ENCODE peak calls at places on chromosome 16, in five cellular contexts. C, M, Y, G and V are unnamed samples. For H3K27me3, the result is how much of the 10 kb centered on the place peaks cover.

GRCh38 chr16:79283578-79283977 is 317.0 kb downstream of the MAF start:
- DNase-seq in C (no peak), M (no peak), Y (no peak), G (no peak), V (no peak)

GRCh38 chr16:49189286-49189685 is 92.4 kb downstream of the CBLN1 start:
- DNase-seq in C (no peak), M (no peak), Y (no peak), G (no peak), V (no peak)

GRCh38 chr16:78919852-78920251 is 680.7 kb downstream of the MAF start:
- DNase-seq in C (no peak), M (no peak), Y (no peak), G (no peak), V (no peak)

GRCh38 chr16:59886021-59886420 is 1151.9 kb upstream of the GOT2 start:
- DNase-seq in C (peak), M (peak), Y (no peak), G (no peak), V (peak)

GRCh38 chr16:648071-648785 is 937 bp upstream of the WDR90 start:
- DNase-seq in C (peak), M (no peak), Y (no peak), G (no peak), V (peak)

GRCh38 chr16:70253291-70254094 is 1.8 kb upstream of the EXOSC6 start:
- DNase-seq in C (peak), M (peak), Y (peak), G (peak), V (peak)

GRCh38 chr16:10282367-10282766 is 100.1 kb upstream of the GRIN2A start:
- DNase-seq in C (no peak), M (no peak), Y (peak), G (no peak), V (no peak)

GRCh38 chr16:11602321-11602720 is 15.6 kb upstream of the LITAF start:
- DNase-seq in C (no peak), M (no peak), Y (no peak), G (no peak), V (no peak)

GRCh38 chr16:11800385-11800718 is 3.3 kb upstream of the ZC3H7A start:
- DNase-seq in C (no peak), M (no peak), Y (no peak), G (no peak), V (no peak)

GRCh38 chr16:15807603-15808009 is 49.2 kb downstream of the MYH11 start:
- DNase-seq in C (no peak), M (no peak), Y (peak), G (no peak), V (peak)

GRCh38 chr16:67068212-67068753 is 39.3 kb downstream of the CBFB start:
- DNase-seq in C (peak), M (no peak), Y (no peak), G (peak), V (peak)

GRCh38 chr16:89621136-89621697 is 7.8 kb downstream of the DPEP1 start:
- DNase-seq in C (no peak), M (no peak), Y (no peak), G (no peak), V (no peak)
- H3K27me3 ChIP-seq in C (under half), M (under half), Y (under half), G (half or more), V (under half)

GRCh38 chr16:82341146-82341669 is 171.2 kb upstream of the MPHOSPH6 start:
- DNase-seq in C (no peak), M (no peak), Y (no peak), G (no peak), V (no peak)
- H3K4me3 ChIP-seq in C (no peak), M (no peak), Y (no peak), G (no peak), V (no peak)

GRCh38 chr16:3012246-3012645 is 477 bp upstream of the CLDN9 start:
- DNase-seq in C (no peak), M (no peak), Y (peak), G (no peak), V (no peak)

GRCh38 chr16:3014971-3015370 is 2.2 kb downstream of the CLDN9 start:
- DNase-seq in C (no peak), M (no peak), Y (no peak), G (no peak), V (no peak)

GRCh38 chr16:3013998-3014690 is 1.4 kb downstream of the CLDN9 start:
- DNase-seq in C (no peak), M (no peak), Y (no peak), G (no peak), V (no peak)

GRCh38 chr16:3013491-3013951 is 798 bp downstream of the CLDN9 start:
- DNase-seq in C (no peak), M (no peak), Y (no peak), G (no peak), V (no peak)

GRCh38 chr16:3012828-3013420 is at the start of gene CLDN9:
- DNase-seq in C (peak), M (no peak), Y (peak), G (no peak), V (no peak)
- H3K9ac ChIP-seq in C (no peak), M (no peak), Y (no peak), G (no peak), V (no peak)

GRCh38 chr16:47815655-47816054 is 340.1 kb downstream of the ABCC12 start:
- DNase-seq in C (no peak), M (no peak), Y (no peak), G (peak), V (no peak)
- H3K27me3 ChIP-seq in C (under half), M (under half), Y (under half), G (under half), V (under half)

DNA sequence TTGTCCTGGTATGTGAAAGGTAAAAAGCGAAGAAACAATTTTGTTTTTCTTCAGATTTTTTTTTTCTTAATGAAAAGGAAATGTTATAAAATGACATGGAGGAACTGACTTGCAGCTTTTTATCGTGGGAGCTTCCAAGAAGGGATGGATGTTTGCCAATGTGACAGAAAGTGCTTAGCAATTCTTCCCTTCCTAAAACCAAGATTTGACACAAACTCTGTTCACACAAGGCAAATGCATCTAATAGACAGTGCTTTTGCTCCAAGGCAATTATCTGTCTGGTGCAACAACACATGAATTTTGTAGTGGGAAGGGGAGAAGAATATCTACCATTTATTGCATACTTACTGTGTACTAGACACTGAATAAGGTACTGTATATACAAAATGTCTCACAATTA is 988.5 kb downstream of the CDH11 start:
- DNase-seq in C (no peak), M (no peak), Y (no peak), G (no peak), V (no peak)
- H3K4me3 ChIP-seq in C (no peak), M (no peak), Y (no peak), G (no peak), V (peak)

GRCh38 chr16:25403852-25404251 is 146.2 kb upstream of the ZKSCAN2 start:
- DNase-seq in C (no peak), M (no peak), Y (no peak), G (no peak), V (no peak)
- H3K9ac ChIP-seq in C (no peak), M (no peak), Y (no peak), G (no peak), V (no peak)

GRCh38 chr16:4131621-4132020 is 15.4 kb upstream of the ADCY9 start:
- DNase-seq in C (no peak), M (no peak), Y (no peak), G (no peak), V (no peak)
- H3K27me3 ChIP-seq in C (under half), M (under half), Y (under half), G (under half), V (under half)

DNA sequence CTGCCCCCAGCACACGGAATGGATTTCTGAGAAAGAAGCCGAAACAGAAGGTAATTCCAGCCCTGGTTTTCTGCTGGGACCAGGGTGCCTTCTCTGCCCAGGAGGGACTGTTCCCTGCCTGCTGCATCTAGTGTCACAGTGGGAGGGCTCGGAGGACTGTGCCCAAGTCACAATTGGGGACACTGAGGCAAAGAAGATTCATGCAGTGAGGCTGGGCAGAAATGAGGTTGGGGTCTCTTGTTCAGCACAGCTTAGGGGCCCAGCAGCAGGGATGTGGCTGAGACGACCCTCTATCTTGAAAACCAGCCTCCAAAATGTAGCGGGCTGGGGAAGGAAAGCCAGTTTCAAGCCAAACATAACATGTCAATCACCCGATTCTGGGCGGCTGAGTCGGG is 592 bp downstream of the IL21R start:
- DNase-seq in C (no peak), M (no peak), Y (no peak), G (no peak), V (no peak)
- H3K4me3 ChIP-seq in C (peak), M (no peak), Y (no peak), G (no peak), V (no peak)